ENCODE peak calls at places on chromosomes 13 and 19, in six cellular contexts. J is stimulated activated naive CD4-positive, alpha-beta T cell treated with Interleukin-2 at 50 U/mL for 16 hours; F is astrocyte of the spinal cord; C is activated CD4-positive, alpha-beta T cell treated with anti-CD3 and anti-CD28 coated beads, Interleukin-2, amount 50 U/mL, for 48 hours; I is endothelial cell; W is EL. S is an unnamed sample.

GRCh38 chr13:73984949-73985691 is 149.1 kb downstream of the KLF12 start:
- DNase-seq in J (peak; percentile 69), F (no peak), C (peak; percentile 73), I (no peak), W (no peak), S (no peak)

GRCh38 chr19:29623726-29624488 is 17.8 kb downstream of the POP4 start:
- DNase-seq in J (peak; percentile 68), F (no peak), C (peak; percentile 75), I (no peak), W (no peak), S (no peak)

GRCh38 chr19:32224371-32225244 is 120.8 kb upstream of the ZNF507 start:
- DNase-seq in J (peak; percentile 23), F (peak; percentile 24), C (peak; percentile 63), I (peak; percentile 87), W (peak; percentile 30), S (peak; percentile 18)

GRCh38 chr13:42750858-42751257 is 30.5 kb upstream of the FAM216B start:
- DNase-seq in J (no peak), F (no peak), C (no peak), I (no peak), W (no peak), S (no peak)

GRCh38 chr13:67062160-67062559 is 168.0 kb downstream of the PCDH9 start:
- DNase-seq in J (no peak), F (no peak), C (no peak), I (no peak), W (no peak), S (no peak)

GRCh38 chr19:11375143-11375948 is 880 bp downstream of the SWSAP1 start:
- DNase-seq in J (peak; percentile 55), F (no peak), C (peak; percentile 69), I (peak; percentile 66), W (no peak), S (no peak)

GRCh38 chr13:91576590-91576989 is 178.2 kb downstream of the GPC5 start:
- DNase-seq in J (no peak), F (no peak), C (no peak), I (peak; percentile 49), W (no peak), S (no peak)

GRCh38 chr19:7679017-7679720 is 1.5 kb upstream of the TRAPPC5 start:
- DNase-seq in J (peak; percentile 77), F (no peak), C (peak; percentile 58), I (no peak), W (no peak), S (no peak)

GRCh38 chr19:21491161-21491560 is 14.2 kb upstream of the ZNF429 start:
- DNase-seq in J (no peak), F (no peak), C (no peak), I (no peak), W (no peak), S (no peak)

GRCh38 chr19:45508931-45509691 is 1.8 kb downstream of the VASP start:
- DNase-seq in J (peak; percentile 11), F (peak; percentile 80), C (peak; percentile 54), I (peak; percentile 78), W (peak; percentile 84), S (peak; percentile 37)

GRCh38 chr19:3852614-3853254 is 16.1 kb downstream of the ZFR2 start:
- DNase-seq in J (no peak), F (peak; percentile 81), C (peak; percentile 7), I (no peak), W (peak; percentile 94), S (peak; percentile 32)

S was measured in GM04504.